ENCODE peak calls at places on chromosomes 12 and 14, in six cellular contexts. One of them, this sample, is unnamed.

GRCh38 chr12:67599691-67600090 is 48.9 kb upstream of the DYRK2 start:
- DNase-seq in right atrium auricular region: no peak
- DNase-seq in IMR-90: no peak
- DNase-seq in esophagus muscularis mucosa: peak; percentile 57
- DNase-seq in right lobe of liver: no peak
- DNase-seq in heart right ventricle: no peak
- DNase-seq in this sample: no peak

GRCh38 chr12:67710582-67710981 is 62.0 kb downstream of the DYRK2 start:
- DNase-seq in esophagus muscularis mucosa: no peak
- DNase-seq in right lobe of liver: no peak
- DNase-seq in right atrium auricular region: no peak
- DNase-seq in IMR-90: peak; percentile 62
- DNase-seq in heart right ventricle: peak; percentile 16
- DNase-seq in this sample: no peak

GRCh38 chr14:34554540-34555250 is 15.2 kb upstream of the EAPP start:
- DNase-seq in right lobe of liver: no peak
- DNase-seq in esophagus muscularis mucosa: no peak
- DNase-seq in IMR-90: peak; percentile 37
- DNase-seq in heart right ventricle: no peak
- DNase-seq in right atrium auricular region: no peak
- DNase-seq in this sample: no peak

GRCh38 chr14:79699206-79699605 is 512.1 kb downstream of the DIO2 start:
- DNase-seq in heart right ventricle: no peak
- DNase-seq in IMR-90: no peak
- DNase-seq in esophagus muscularis mucosa: no peak
- DNase-seq in right atrium auricular region: no peak
- DNase-seq in right lobe of liver: no peak
- DNase-seq in this sample: no peak

GRCh38 chr14:98210045-98210678 is 1061.8 kb downstream of the BCL11B start:
- DNase-seq in IMR-90: no peak
- DNase-seq in right lobe of liver: no peak
- DNase-seq in right atrium auricular region: no peak
- DNase-seq in esophagus muscularis mucosa: no peak
- DNase-seq in heart right ventricle: no peak
- DNase-seq in this sample: peak; percentile 2

GRCh38 chr12:124673881-124674617 is 106.6 kb upstream of the NCOR2 start:
- DNase-seq in esophagus muscularis mucosa: no peak
- DNase-seq in IMR-90: no peak
- DNase-seq in heart right ventricle: no peak
- DNase-seq in right atrium auricular region: no peak
- DNase-seq in right lobe of liver: no peak
- DNase-seq in this sample: no peak

GRCh38 chr12:97283297-97283696 is 179.3 kb upstream of the RMST start:
- DNase-seq in right lobe of liver: no peak
- DNase-seq in heart right ventricle: no peak
- DNase-seq in right atrium auricular region: no peak
- DNase-seq in esophagus muscularis mucosa: no peak
- DNase-seq in IMR-90: no peak
- DNase-seq in this sample: no peak

GRCh38 chr12:86264451-86265328 is 8.5 kb upstream of the MGAT4C start:
- DNase-seq in right atrium auricular region: no peak
- DNase-seq in heart right ventricle: no peak
- DNase-seq in esophagus muscularis mucosa: no peak
- DNase-seq in right lobe of liver: peak; percentile 44
- DNase-seq in IMR-90: no peak
- DNase-seq in this sample: no peak

GRCh38 chr14:105195533-105196227 is 14.6 kb upstream of the NUDT14 start:
- DNase-seq in right lobe of liver: no peak
- DNase-seq in right atrium auricular region: no peak
- DNase-seq in IMR-90: no peak
- DNase-seq in heart right ventricle: no peak
- DNase-seq in esophagus muscularis mucosa: no peak
- DNase-seq in this sample: no peak

GRCh38 chr12:55736780-55737580 is 5.9 kb upstream of the GDF11 start:
- DNase-seq in esophagus muscularis mucosa: no peak
- DNase-seq in right atrium auricular region: no peak
- DNase-seq in IMR-90: peak; percentile 66
- DNase-seq in right lobe of liver: peak; percentile 69
- DNase-seq in heart right ventricle: peak; percentile 72
- DNase-seq in this sample: peak; percentile 70

GRCh38 chr14:100419856-100420255 is 96.7 kb downstream of the SLC25A47 start:
- DNase-seq in esophagus muscularis mucosa: no peak
- DNase-seq in heart right ventricle: no peak
- DNase-seq in right atrium auricular region: no peak
- DNase-seq in IMR-90: no peak
- DNase-seq in right lobe of liver: no peak
- DNase-seq in this sample: no peak

GRCh38 chr12:19451196-19451595 is 11.9 kb downstream of the AEBP2 start:
- DNase-seq in right lobe of liver: no peak
- DNase-seq in esophagus muscularis mucosa: no peak
- DNase-seq in heart right ventricle: no peak
- DNase-seq in IMR-90: peak; percentile 61
- DNase-seq in right atrium auricular region: no peak
- DNase-seq in this sample: no peak

GRCh38 chr14:56989359-56989758 is 179.1 kb upstream of the OTX2 start:
- DNase-seq in right lobe of liver: no peak
- DNase-seq in esophagus muscularis mucosa: no peak
- DNase-seq in IMR-90: no peak
- DNase-seq in right atrium auricular region: no peak
- DNase-seq in heart right ventricle: no peak
- DNase-seq in this sample: no peak

GRCh38 chr14:31964979-31965734 is 111.9 kb upstream of the ARHGAP5 start:
- DNase-seq in IMR-90: no peak
- DNase-seq in heart right ventricle: no peak
- DNase-seq in right atrium auricular region: no peak
- DNase-seq in esophagus muscularis mucosa: peak; percentile 62
- DNase-seq in right lobe of liver: no peak
- DNase-seq in this sample: no peak

GRCh38 chr14:77878783-77879182 is 78.9 kb downstream of the ADCK1 start:
- DNase-seq in right lobe of liver: no peak
- DNase-seq in esophagus muscularis mucosa: no peak
- DNase-seq in right atrium auricular region: no peak
- DNase-seq in IMR-90: no peak
- DNase-seq in heart right ventricle: no peak
- DNase-seq in this sample: no peak

GRCh38 chr14:24965934-24966593 is 83.9 kb downstream of the STXBP6 start:
- DNase-seq in heart right ventricle: peak; percentile 24
- DNase-seq in IMR-90: peak; percentile 90
- DNase-seq in esophagus muscularis mucosa: no peak
- DNase-seq in right lobe of liver: no peak
- DNase-seq in right atrium auricular region: peak; percentile 68
- DNase-seq in this sample: peak; percentile 66

GRCh38 chr14:77470192-77470870 is 12.4 kb downstream of the AHSA1 start:
- DNase-seq in esophagus muscularis mucosa: no peak
- DNase-seq in right lobe of liver: no peak
- DNase-seq in IMR-90: no peak
- DNase-seq in right atrium auricular region: no peak
- DNase-seq in heart right ventricle: no peak
- DNase-seq in this sample: no peak

GRCh38 chr12:55830601-55831406 is 1.4 kb upstream of the DNAJC14 start:
- DNase-seq in right lobe of liver: peak; percentile 69
- DNase-seq in esophagus muscularis mucosa: peak; percentile 96
- DNase-seq in right atrium auricular region: peak; percentile 92
- DNase-seq in heart right ventricle: peak; percentile 79
- DNase-seq in IMR-90: peak; percentile 56
- DNase-seq in this sample: peak; percentile 77

GRCh38 chr12:65500121-65500846 is 221.8 kb downstream of the MSRB3 start:
- DNase-seq in IMR-90: peak; percentile 71
- DNase-seq in right lobe of liver: no peak
- DNase-seq in esophagus muscularis mucosa: no peak
- DNase-seq in right atrium auricular region: no peak
- DNase-seq in heart right ventricle: no peak
- DNase-seq in this sample: peak; percentile 67

GRCh38 chr14:20627337-20628032 is 14.0 kb downstream of the OR6S1 start:
- DNase-seq in right atrium auricular region: no peak
- DNase-seq in IMR-90: no peak
- DNase-seq in right lobe of liver: no peak
- DNase-seq in heart right ventricle: no peak
- DNase-seq in esophagus muscularis mucosa: no peak
- DNase-seq in this sample: no peak
- TF ChIP-seq CTCF in right atrium auricular region: no peak
- TF ChIP-seq CTCF in IMR-90: no peak
- TF ChIP-seq CTCF in right lobe of liver: no peak
- TF ChIP-seq CTCF in heart right ventricle: no peak
- TF ChIP-seq CTCF in esophagus muscularis mucosa: no peak
- TF ChIP-seq CTCF in this sample: no peak

GRCh38 chr12:131831021-131831571 is 2.9 kb downstream of the MMP17 start:
- DNase-seq in esophagus muscularis mucosa: no peak
- DNase-seq in right atrium auricular region: no peak
- DNase-seq in right lobe of liver: no peak
- DNase-seq in heart right ventricle: no peak
- DNase-seq in IMR-90: no peak
- DNase-seq in this sample: peak; percentile 10
- H3K4me3 ChIP-seq in esophagus muscularis mucosa: peak overlapping the region; percentile 68
- H3K4me3 ChIP-seq in right atrium auricular region: peak overlapping the region; percentile 30
- H3K4me3 ChIP-seq in right lobe of liver: peak overlapping the region; percentile 37
- H3K4me3 ChIP-seq in heart right ventricle: peak overlapping the region; percentile 33
- H3K4me3 ChIP-seq in IMR-90: peak overlapping the region; percentile 38
- H3K4me3 ChIP-seq in this sample: peak overlapping the region; percentile 43

DNA sequence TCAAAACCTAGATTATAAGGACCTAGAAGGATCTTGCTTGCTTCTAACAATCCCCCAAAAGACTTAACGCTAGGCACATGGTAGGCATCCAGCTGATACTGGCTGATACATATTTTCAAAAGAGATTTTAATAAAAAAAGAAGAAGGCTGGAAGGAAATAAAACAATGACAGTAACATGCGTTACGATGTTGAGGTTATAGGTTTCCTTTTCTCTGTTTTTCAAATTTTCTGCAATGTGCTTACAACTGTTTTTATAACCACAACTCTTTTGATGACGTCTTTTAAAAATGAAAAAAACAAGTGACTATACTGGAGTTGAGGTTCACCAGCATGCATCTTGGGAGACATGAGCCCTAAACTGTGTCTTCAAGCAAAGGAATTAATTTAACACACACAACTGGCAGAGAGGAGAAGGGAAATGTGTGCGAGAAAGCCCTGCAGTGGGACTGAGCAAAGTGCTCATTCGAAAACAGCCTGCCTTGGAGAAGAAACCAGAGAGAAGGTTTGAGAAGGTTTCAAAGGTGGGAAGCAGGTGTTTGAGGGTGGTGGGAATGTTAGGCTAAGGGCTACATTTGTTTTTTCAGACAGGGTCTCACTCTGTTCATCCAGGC is 80.4 kb downstream of the DUSP16 start:
- DNase-seq in right atrium auricular region: no peak
- DNase-seq in esophagus muscularis mucosa: no peak
- DNase-seq in right lobe of liver: no peak
- DNase-seq in heart right ventricle: no peak
- DNase-seq in IMR-90: no peak
- DNase-seq in this sample: no peak
- TF ChIP-seq CTCF in right atrium auricular region: no peak
- TF ChIP-seq CTCF in esophagus muscularis mucosa: no peak
- TF ChIP-seq CTCF in right lobe of liver: no peak
- TF ChIP-seq CTCF in heart right ventricle: no peak
- TF ChIP-seq CTCF in IMR-90: no peak
- TF ChIP-seq CTCF in this sample: no peak

GRCh38 chr12:45703942-45704341 is 25.6 kb upstream of the ARID2 start:
- DNase-seq in right lobe of liver: no peak
- DNase-seq in esophagus muscularis mucosa: no peak
- DNase-seq in heart right ventricle: no peak
- DNase-seq in right atrium auricular region: no peak
- DNase-seq in IMR-90: peak; percentile 81
- DNase-seq in this sample: peak; percentile 51
- H3K4me3 ChIP-seq in right lobe of liver: no peak overlapping the region
- H3K4me3 ChIP-seq in esophagus muscularis mucosa: no peak overlapping the region
- H3K4me3 ChIP-seq in heart right ventricle: no peak overlapping the region
- H3K4me3 ChIP-seq in right atrium auricular region: no peak overlapping the region
- H3K4me3 ChIP-seq in IMR-90: no peak overlapping the region
- H3K4me3 ChIP-seq in this sample: no peak overlapping the region

GRCh38 chr12:88638956-88639355 is 58.7 kb upstream of the KITLG start:
- DNase-seq in right lobe of liver: no peak
- DNase-seq in right atrium auricular region: no peak
- DNase-seq in heart right ventricle: no peak
- DNase-seq in IMR-90: peak; percentile 50
- DNase-seq in esophagus muscularis mucosa: no peak
- DNase-seq in this sample: peak; percentile 11
- TF ChIP-seq CTCF in right lobe of liver: no peak
- TF ChIP-seq CTCF in right atrium auricular region: no peak
- TF ChIP-seq CTCF in heart right ventricle: no peak
- TF ChIP-seq CTCF in IMR-90: no peak
- TF ChIP-seq CTCF in esophagus muscularis mucosa: no peak
- TF ChIP-seq CTCF in this sample: no peak

GRCh38 chr12:95197636-95198035 is 19.6 kb downstream of the FGD6 start:
- DNase-seq in right atrium auricular region: no peak
- DNase-seq in heart right ventricle: no peak
- DNase-seq in IMR-90: no peak
- DNase-seq in right lobe of liver: no peak
- DNase-seq in esophagus muscularis mucosa: no peak
- DNase-seq in this sample: no peak

GRCh38 chr12:95195122-95195521 is 22.1 kb downstream of the FGD6 start:
- DNase-seq in esophagus muscularis mucosa: no peak
- DNase-seq in IMR-90: no peak
- DNase-seq in right atrium auricular region: no peak
- DNase-seq in right lobe of liver: no peak
- DNase-seq in heart right ventricle: no peak
- DNase-seq in this sample: no peak

GRCh38 chr12:95201056-95201670 is 16.1 kb downstream of the FGD6 start:
- DNase-seq in right atrium auricular region: no peak
- DNase-seq in right lobe of liver: no peak
- DNase-seq in heart right ventricle: no peak
- DNase-seq in IMR-90: peak; percentile 64
- DNase-seq in esophagus muscularis mucosa: peak; percentile 24
- DNase-seq in this sample: no peak

GRCh38 chr12:95200128-95200973 is 16.9 kb downstream of the FGD6 start:
- DNase-seq in heart right ventricle: no peak
- DNase-seq in right atrium auricular region: no peak
- DNase-seq in right lobe of liver: no peak
- DNase-seq in IMR-90: no peak
- DNase-seq in esophagus muscularis mucosa: peak; percentile 66
- DNase-seq in this sample: no peak

GRCh38 chr12:95198914-95199313 is 18.4 kb downstream of the FGD6 start:
- DNase-seq in IMR-90: no peak
- DNase-seq in heart right ventricle: no peak
- DNase-seq in right lobe of liver: no peak
- DNase-seq in esophagus muscularis mucosa: peak; percentile 34
- DNase-seq in right atrium auricular region: no peak
- DNase-seq in this sample: no peak
- H3K4me3 ChIP-seq in IMR-90: no peak overlapping the region
- H3K4me3 ChIP-seq in heart right ventricle: no peak overlapping the region
- H3K4me3 ChIP-seq in right lobe of liver: no peak overlapping the region
- H3K4me3 ChIP-seq in esophagus muscularis mucosa: no peak overlapping the region
- H3K4me3 ChIP-seq in right atrium auricular region: no peak overlapping the region
- H3K4me3 ChIP-seq in this sample: no peak overlapping the region